ENCODE peak calls at places on chromosomes 13 and 19, in eight cellular contexts. R is NCI-H1105; N is NCI-H460; A is anterior cingulate cortex; V is EL; K is NCI-H1092 treated with DMSO at 0.1 percent for 48 hours; S is mucosa of descending colon; C is activated CD4-positive, alpha-beta T cell treated with anti-CD3 and anti-CD28 coated beads for 4 hours. Z is an unnamed sample.

GRCh38 chr19:4066176-4066606 is 508 bp downstream of the ZBTB7A start:
- DNase-seq in R (no peak), A (peak), N (no peak), C (peak), V (no peak), S (peak), K (no peak), Z (no peak)

GRCh38 chr13:101785858-101786257 is 333.4 kb downstream of the ITGBL1 start:
- DNase-seq in V (peak), N (peak), S (no peak), A (peak), R (peak), C (no peak), K (peak), Z (peak)

GRCh38 chr13:71524245-71525002 is 342.6 kb downstream of the DACH1 start:
- DNase-seq in S (no peak), V (no peak), R (peak), N (no peak), K (peak), C (no peak), A (no peak), Z (no peak)

GRCh38 chr19:2053601-2054389 is 2.8 kb upstream of the MKNK2 start:
- DNase-seq in K (no peak), N (no peak), V (no peak), C (no peak), R (no peak), A (peak), S (peak), Z (no peak)

GRCh38 chr13:102913924-102914628 is 68.2 kb downstream of the ERCC5 start:
- DNase-seq in S (no peak), V (peak), K (no peak), A (no peak), C (no peak), N (no peak), R (no peak), Z (no peak)

GRCh38 chr13:30829145-30829544 is 76.9 kb upstream of the MEDAG start:
- DNase-seq in S (no peak), A (no peak), C (no peak), N (no peak), K (no peak), V (peak), R (no peak), Z (no peak)

GRCh38 chr13:50991624-50992610 is 82.3 kb downstream of the RNASEH2B start:
- DNase-seq in V (no peak), K (peak), N (no peak), R (no peak), A (no peak), S (no peak), C (no peak), Z (no peak)

GRCh38 chr13:25170554-25171107 is 1.5 kb downstream of the AMER2 start:
- DNase-seq in C (no peak), S (no peak), A (peak), N (no peak), V (no peak), R (no peak), K (peak), Z (peak)

GRCh38 chr13:78826312-78826711 is 167.4 kb upstream of the OBI1 start:
- DNase-seq in V (no peak), K (no peak), R (no peak), A (no peak), S (no peak), N (no peak), C (no peak), Z (no peak)

Z was measured in occipital lobe.